ENCODE peak calls at places on chromosome 12, in seven cellular contexts. One of them, this sample, is unnamed.

GRCh38 chr12:57549203-57549908 is 488 bp upstream of the KIF5A start:
- ATAC-seq in right lobe of liver: no peak
- ATAC-seq in heart left ventricle: no peak
- ATAC-seq in HCT116: peak; percentile 38
- ATAC-seq in HepG2: no peak
- ATAC-seq in K562: peak; percentile 3
- ATAC-seq in upper lobe of left lung: no peak
- ATAC-seq in this sample: no peak

GRCh38 chr12:116642683-116643082 is 83.5 kb downstream of the MAP1LC3B2 start:
- ATAC-seq in HCT116: no peak
- ATAC-seq in heart left ventricle: no peak
- ATAC-seq in K562: peak; percentile 72
- ATAC-seq in upper lobe of left lung: no peak
- ATAC-seq in HepG2: no peak
- ATAC-seq in right lobe of liver: no peak
- ATAC-seq in this sample: no peak

GRCh38 chr12:100414756-100415155 is 57.9 kb downstream of the SLC17A8 start:
- ATAC-seq in HepG2: no peak
- ATAC-seq in right lobe of liver: peak; percentile 49
- ATAC-seq in HCT116: no peak
- ATAC-seq in upper lobe of left lung: no peak
- ATAC-seq in heart left ventricle: no peak
- ATAC-seq in K562: no peak
- ATAC-seq in this sample: no peak

GRCh38 chr12:1069846-1070245 is 78.8 kb downstream of the ERC1 start:
- ATAC-seq in upper lobe of left lung: no peak
- ATAC-seq in right lobe of liver: no peak
- ATAC-seq in K562: no peak
- ATAC-seq in HepG2: no peak
- ATAC-seq in heart left ventricle: no peak
- ATAC-seq in HCT116: no peak
- ATAC-seq in this sample: no peak

GRCh38 chr12:104975621-104976343 is 10.3 kb upstream of the NOPCHAP1 start:
- ATAC-seq in HCT116: no peak
- ATAC-seq in HepG2: no peak
- ATAC-seq in right lobe of liver: no peak
- ATAC-seq in heart left ventricle: no peak
- ATAC-seq in K562: no peak
- ATAC-seq in upper lobe of left lung: no peak
- ATAC-seq in this sample: no peak

GRCh38 chr12:108511633-108512540 is 3.2 kb upstream of the FICD start:
- ATAC-seq in HepG2: no peak
- ATAC-seq in upper lobe of left lung: no peak
- ATAC-seq in right lobe of liver: peak; percentile 17
- ATAC-seq in K562: no peak
- ATAC-seq in heart left ventricle: no peak
- ATAC-seq in HCT116: no peak
- ATAC-seq in this sample: no peak

GRCh38 chr12:50087995-50088394 is 2.9 kb downstream of the SMARCD1 start:
- ATAC-seq in upper lobe of left lung: no peak
- ATAC-seq in HCT116: no peak
- ATAC-seq in HepG2: no peak
- ATAC-seq in right lobe of liver: no peak
- ATAC-seq in heart left ventricle: no peak
- ATAC-seq in K562: no peak
- ATAC-seq in this sample: no peak

GRCh38 chr12:127145929-127146789 is 1120.8 kb upstream of the TMEM132C start:
- ATAC-seq in HepG2: no peak
- ATAC-seq in heart left ventricle: peak; percentile 96
- ATAC-seq in K562: peak; percentile 90
- ATAC-seq in right lobe of liver: peak; percentile 96
- ATAC-seq in HCT116: peak; percentile 91
- ATAC-seq in upper lobe of left lung: peak; percentile 94
- ATAC-seq in this sample: peak; percentile 90

GRCh38 chr12:4700621-4701026 is 19.6 kb upstream of the GALNT8 start:
- ATAC-seq in heart left ventricle: peak; percentile 90
- ATAC-seq in K562: no peak
- ATAC-seq in HCT116: no peak
- ATAC-seq in upper lobe of left lung: peak; percentile 90
- ATAC-seq in right lobe of liver: no peak
- ATAC-seq in HepG2: no peak
- ATAC-seq in this sample: peak; percentile 90

GRCh38 chr12:68234140-68234539 is 8.5 kb upstream of the IL26 start:
- ATAC-seq in K562: no peak
- ATAC-seq in upper lobe of left lung: no peak
- ATAC-seq in HepG2: no peak
- ATAC-seq in HCT116: no peak
- ATAC-seq in right lobe of liver: no peak
- ATAC-seq in heart left ventricle: no peak
- ATAC-seq in this sample: no peak

GRCh38 chr12:42306297-42306696 is 19.6 kb downstream of the ZCRB1 start:
- ATAC-seq in HepG2: no peak
- ATAC-seq in heart left ventricle: no peak
- ATAC-seq in upper lobe of left lung: no peak
- ATAC-seq in HCT116: no peak
- ATAC-seq in right lobe of liver: no peak
- ATAC-seq in K562: no peak
- ATAC-seq in this sample: no peak

GRCh38 chr12:26611598-26611997 is 221.4 kb downstream of the ITPR2 start:
- ATAC-seq in HepG2: no peak
- ATAC-seq in HCT116: no peak
- ATAC-seq in heart left ventricle: no peak
- ATAC-seq in upper lobe of left lung: no peak
- ATAC-seq in right lobe of liver: no peak
- ATAC-seq in K562: no peak
- ATAC-seq in this sample: no peak

GRCh38 chr12:111450676-111451075 is 45.0 kb downstream of the SH2B3 start:
- ATAC-seq in right lobe of liver: no peak
- ATAC-seq in heart left ventricle: no peak
- ATAC-seq in K562: no peak
- ATAC-seq in HepG2: no peak
- ATAC-seq in HCT116: no peak
- ATAC-seq in upper lobe of left lung: no peak
- ATAC-seq in this sample: no peak

GRCh38 chr12:32507559-32508276 is 108.4 kb downstream of the FGD4 start:
- ATAC-seq in HepG2: no peak
- ATAC-seq in HCT116: no peak
- ATAC-seq in upper lobe of left lung: peak; percentile 57
- ATAC-seq in heart left ventricle: peak; percentile 6
- ATAC-seq in K562: no peak
- ATAC-seq in right lobe of liver: no peak
- ATAC-seq in this sample: no peak

GRCh38 chr12:51270847-51271518 is 768 bp upstream of the SMAGP start:
- ATAC-seq in right lobe of liver: no peak
- ATAC-seq in HepG2: no peak
- ATAC-seq in heart left ventricle: peak; percentile 14
- ATAC-seq in upper lobe of left lung: peak; percentile 20
- ATAC-seq in K562: no peak
- ATAC-seq in HCT116: peak; percentile 52
- ATAC-seq in this sample: no peak

GRCh38 chr12:51265024-51265423 is 5.2 kb downstream of the SMAGP start:
- ATAC-seq in upper lobe of left lung: no peak
- ATAC-seq in HCT116: no peak
- ATAC-seq in HepG2: no peak
- ATAC-seq in right lobe of liver: no peak
- ATAC-seq in heart left ventricle: no peak
- ATAC-seq in K562: no peak
- ATAC-seq in this sample: no peak

GRCh38 chr12:51269174-51270066 is 795 bp downstream of the SMAGP start:
- ATAC-seq in HCT116: peak; percentile 72
- ATAC-seq in right lobe of liver: peak; percentile 81
- ATAC-seq in heart left ventricle: peak; percentile 71
- ATAC-seq in upper lobe of left lung: peak; percentile 73
- ATAC-seq in K562: peak; percentile 80
- ATAC-seq in HepG2: peak; percentile 91
- ATAC-seq in this sample: peak; percentile 21

GRCh38 chr12:51275088-51275487 is 4.9 kb upstream of the SMAGP start:
- ATAC-seq in HepG2: no peak
- ATAC-seq in upper lobe of left lung: no peak
- ATAC-seq in right lobe of liver: no peak
- ATAC-seq in heart left ventricle: no peak
- ATAC-seq in HCT116: no peak
- ATAC-seq in K562: no peak
- ATAC-seq in this sample: no peak

DNA sequence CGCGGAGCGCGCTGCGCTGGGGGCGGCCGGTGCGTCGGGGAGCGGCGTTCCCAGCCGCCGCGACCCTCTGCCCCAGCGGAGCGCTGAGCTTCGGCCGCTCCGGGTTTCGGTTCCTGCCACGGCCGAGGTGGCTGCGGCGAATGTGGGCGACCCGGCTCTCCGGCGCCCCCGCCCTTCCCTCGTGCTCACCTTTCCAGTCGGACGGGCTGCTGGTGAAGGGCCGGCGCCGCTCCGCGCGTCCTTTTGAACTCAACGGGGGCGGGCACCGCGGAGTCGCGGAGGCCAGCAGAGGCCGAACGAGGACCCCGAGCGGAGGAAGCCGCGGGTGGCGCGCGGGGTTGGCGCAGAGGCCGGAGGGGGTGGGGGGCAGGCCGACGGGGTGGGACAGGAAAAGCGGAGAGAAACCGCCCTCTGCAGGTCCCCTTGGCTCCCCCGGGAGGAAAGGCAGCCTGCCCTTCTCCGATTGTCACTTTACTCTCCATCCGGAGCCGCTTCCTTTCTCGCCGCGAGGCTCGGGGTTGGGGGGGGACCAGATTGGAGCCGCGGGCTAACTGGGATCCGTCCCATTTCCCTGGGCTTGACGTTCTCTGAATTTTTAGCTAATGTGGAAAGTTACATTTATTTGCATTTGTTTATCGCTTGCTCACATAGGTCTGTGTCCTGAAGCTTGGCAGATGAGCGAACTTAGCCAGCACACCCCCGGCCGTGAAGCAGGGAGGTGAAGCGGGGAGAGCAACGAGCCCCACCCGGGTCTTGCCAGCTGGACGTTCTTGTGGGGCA is at the start of gene SMAGP:
- ATAC-seq in upper lobe of left lung: peak; percentile 79
- ATAC-seq in K562: peak; percentile 77
- ATAC-seq in HCT116: peak; percentile 64
- ATAC-seq in HepG2: peak; percentile 83
- ATAC-seq in heart left ventricle: peak; percentile 80
- ATAC-seq in right lobe of liver: peak; percentile 79
- ATAC-seq in this sample: peak; percentile 68
- TF ChIP-seq POLR2A in upper lobe of left lung: no peak
- TF ChIP-seq POLR2A in K562: peak; percentile 56
- TF ChIP-seq POLR2A in HCT116: peak; percentile 25
- TF ChIP-seq POLR2A in HepG2: peak; percentile 44
- TF ChIP-seq POLR2A in heart left ventricle: no peak
- TF ChIP-seq POLR2A in right lobe of liver: peak; percentile 72
- TF ChIP-seq POLR2A in this sample: no peak

DNA sequence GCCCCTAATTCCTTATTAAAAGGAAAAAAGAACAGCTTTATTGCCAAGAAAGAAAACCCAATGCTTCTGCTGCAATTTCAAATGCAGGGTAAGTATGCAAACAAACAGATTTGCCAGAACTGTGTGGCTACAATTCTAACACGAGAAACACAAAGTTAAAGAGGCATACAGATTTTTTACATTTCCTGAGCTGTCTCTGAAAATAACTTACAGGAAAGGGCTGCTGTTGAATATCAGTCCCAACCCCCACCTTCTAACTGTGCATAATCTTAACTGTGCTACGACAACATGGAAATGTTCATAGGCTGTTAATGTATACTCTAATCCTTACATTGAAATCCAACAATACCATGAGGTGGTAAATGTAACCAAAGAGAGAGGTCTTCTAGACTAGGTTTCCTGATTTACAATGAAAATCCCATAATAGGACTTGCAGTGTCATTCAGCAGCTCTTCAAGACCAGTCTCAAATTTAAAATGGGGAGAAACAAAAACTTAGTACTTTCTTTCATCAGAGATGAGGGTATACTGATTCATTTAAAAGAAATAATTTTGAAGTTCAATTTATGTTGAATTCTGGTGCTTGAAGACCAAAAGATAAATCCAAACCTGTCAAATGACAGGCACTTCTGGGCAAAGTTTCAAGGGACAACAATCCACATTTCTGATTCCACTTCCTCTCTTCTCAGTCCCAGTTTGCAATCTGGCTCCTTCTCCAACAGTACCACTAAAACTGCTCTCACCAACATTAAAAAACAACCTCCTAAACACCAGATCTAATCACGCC is 14.4 kb downstream of the FGD6 start:
- ATAC-seq in HCT116: no peak
- ATAC-seq in upper lobe of left lung: no peak
- ATAC-seq in heart left ventricle: no peak
- ATAC-seq in right lobe of liver: peak; percentile 47
- ATAC-seq in K562: no peak
- ATAC-seq in HepG2: no peak
- ATAC-seq in this sample: no peak
- H3K4me1 ChIP-seq in HCT116: peaks cover 62% of the 10 kb centered on the region
- H3K4me1 ChIP-seq in upper lobe of left lung: peaks cover 56% of the 10 kb centered on the region
- H3K4me1 ChIP-seq in heart left ventricle: peaks cover 60% of the 10 kb centered on the region
- H3K4me1 ChIP-seq in right lobe of liver: no peaks in the 10 kb centered on the region
- H3K4me1 ChIP-seq in K562: peaks cover 29% of the 10 kb centered on the region
- H3K4me1 ChIP-seq in HepG2: peaks cover 7% of the 10 kb centered on the region
- H3K4me1 ChIP-seq in this sample: peaks cover 19% of the 10 kb centered on the region

GRCh38 chr12:60689137-60689536 is 1093.3 kb downstream of the SLC16A7 start:
- ATAC-seq in heart left ventricle: no peak
- ATAC-seq in K562: no peak
- ATAC-seq in HCT116: peak; percentile 81
- ATAC-seq in upper lobe of left lung: no peak
- ATAC-seq in HepG2: no peak
- ATAC-seq in right lobe of liver: peak; percentile 23
- ATAC-seq in this sample: no peak

GRCh38 chr12:60684988-60685655 is 1089.3 kb downstream of the SLC16A7 start:
- ATAC-seq in HepG2: peak; percentile 60
- ATAC-seq in K562: no peak
- ATAC-seq in upper lobe of left lung: no peak
- ATAC-seq in right lobe of liver: peak; percentile 23
- ATAC-seq in heart left ventricle: no peak
- ATAC-seq in HCT116: no peak
- ATAC-seq in this sample: no peak
- TF ChIP-seq CTCF in HepG2: peak; percentile 28
- TF ChIP-seq CTCF in K562: no peak
- TF ChIP-seq CTCF in upper lobe of left lung: no peak
- TF ChIP-seq CTCF in right lobe of liver: no peak
- TF ChIP-seq CTCF in heart left ventricle: no peak
- TF ChIP-seq CTCF in HCT116: no peak
- TF ChIP-seq CTCF in this sample: no peak

GRCh38 chr12:9037431-9037830 is 48.1 kb downstream of the KLRG1 start:
- ATAC-seq in right lobe of liver: no peak
- ATAC-seq in HCT116: no peak
- ATAC-seq in HepG2: no peak
- ATAC-seq in K562: no peak
- ATAC-seq in upper lobe of left lung: no peak
- ATAC-seq in heart left ventricle: no peak
- ATAC-seq in this sample: no peak

GRCh38 chr12:9040484-9041186 is 51.3 kb downstream of the KLRG1 start:
- ATAC-seq in HCT116: no peak
- ATAC-seq in K562: no peak
- ATAC-seq in right lobe of liver: no peak
- ATAC-seq in HepG2: no peak
- ATAC-seq in upper lobe of left lung: no peak
- ATAC-seq in heart left ventricle: no peak
- ATAC-seq in this sample: no peak

GRCh38 chr12:9039397-9039977 is 50.1 kb downstream of the KLRG1 start:
- ATAC-seq in right lobe of liver: peak; percentile 97
- ATAC-seq in heart left ventricle: peak; percentile 64
- ATAC-seq in K562: peak; percentile 50
- ATAC-seq in HepG2: peak; percentile 67
- ATAC-seq in upper lobe of left lung: peak; percentile 78
- ATAC-seq in HCT116: peak; percentile 84
- ATAC-seq in this sample: peak; percentile 70

GRCh38 chr12:9043766-9044165 is 54.4 kb downstream of the KLRG1 start:
- ATAC-seq in heart left ventricle: no peak
- ATAC-seq in HepG2: no peak
- ATAC-seq in right lobe of liver: no peak
- ATAC-seq in upper lobe of left lung: no peak
- ATAC-seq in K562: no peak
- ATAC-seq in HCT116: no peak
- ATAC-seq in this sample: no peak

GRCh38 chr12:9041321-9041720 is 52.0 kb downstream of the KLRG1 start:
- ATAC-seq in K562: no peak
- ATAC-seq in HCT116: no peak
- ATAC-seq in heart left ventricle: peak; percentile 84
- ATAC-seq in HepG2: no peak
- ATAC-seq in right lobe of liver: no peak
- ATAC-seq in upper lobe of left lung: no peak
- ATAC-seq in this sample: no peak
- TF ChIP-seq POLR2A in K562: no peak
- TF ChIP-seq POLR2A in HCT116: no peak
- TF ChIP-seq POLR2A in heart left ventricle: no peak
- TF ChIP-seq POLR2A in HepG2: no peak
- TF ChIP-seq POLR2A in right lobe of liver: no peak
- TF ChIP-seq POLR2A in upper lobe of left lung: no peak
- TF ChIP-seq POLR2A in this sample: no peak

This sample was measured in gastroesophageal sphincter.